ENCODE peak calls at places on chromosomes 12 and 14, in four cellular contexts. S is HCEC 1CT, I is left cardiac atrium, Z is tibial nerve. V is an unnamed sample.

GRCh38 chr12:50050410-50051280 is 6.8 kb upstream of the ASIC1 start:
- DNase-seq in S (no peak), I (peak), Z (peak), V (peak)

GRCh38 chr12:87556985-87557384 is 472.2 kb downstream of the C12orf50 start:
- DNase-seq in S (no peak), I (no peak), Z (no peak), V (no peak)

GRCh38 chr14:50045039-50045711 is 71.2 kb downstream of the VCPKMT start:
- DNase-seq in S (peak), I (peak), Z (peak), V (peak)

GRCh38 chr12:16685107-16685506 is 79.1 kb upstream of the LMO3 start:
- DNase-seq in S (peak), I (no peak), Z (no peak), V (no peak)

GRCh38 chr14:80695869-80696268 is 245.7 kb downstream of the CEP128 start:
- DNase-seq in S (no peak), I (no peak), Z (no peak), V (no peak)

GRCh38 chr14:101365329-101366158 is 195.8 kb upstream of the DIO3 start:
- DNase-seq in S (no peak), I (no peak), Z (peak), V (peak)

GRCh38 chr12:107145397-107145796 is 52.0 kb upstream of the CRY1 start:
- DNase-seq in S (no peak), I (no peak), Z (no peak), V (no peak)

GRCh38 chr12:6241495-6241894 is 41.3 kb downstream of the CD9 start:
- DNase-seq in S (no peak), I (peak), Z (peak), V (no peak)

GRCh38 chr14:68659021-68659931 is 133.6 kb downstream of the ZFP36L1 start:
- DNase-seq in S (peak), I (no peak), Z (no peak), V (no peak)

GRCh38 chr12:124663206-124663605 is 95.8 kb upstream of the NCOR2 start:
- DNase-seq in S (no peak), I (no peak), Z (no peak), V (no peak)

GRCh38 chr12:7142057-7142644 is 12.0 kb downstream of the CLSTN3 start:
- DNase-seq in S (peak), I (no peak), Z (peak), V (no peak)

GRCh38 chr12:18700254-18700653 is 37.6 kb downstream of the PLCZ1 start:
- DNase-seq in S (peak), I (peak), Z (no peak), V (no peak)

GRCh38 chr12:12032260-12032761 is 38.4 kb upstream of the BCL2L14 start:
- DNase-seq in S (no peak), I (no peak), Z (no peak), V (no peak)

GRCh38 chr14:54857830-54858269 is 44.8 kb downstream of the GCH1 start:
- DNase-seq in S (no peak), I (no peak), Z (no peak), V (no peak)

GRCh38 chr12:103503546-103504480 is 8.0 kb upstream of the C12orf42 start:
- DNase-seq in S (no peak), I (no peak), Z (no peak), V (no peak)

GRCh38 chr14:75067212-75067611 is 2.2 kb upstream of the ZC2HC1C start:
- DNase-seq in S (no peak), I (no peak), Z (no peak), V (no peak)

GRCh38 chr12:50351120-50352043 is 45.0 kb downstream of the FAM186A start:
- DNase-seq in S (no peak), I (peak), Z (no peak), V (no peak)

GRCh38 chr12:106976013-106976658 is 10.8 kb downstream of the MTERF2 start:
- DNase-seq in S (peak), I (no peak), Z (no peak), V (no peak)

GRCh38 chr12:19150273-19150895 is 20.9 kb downstream of the PLEKHA5 start:
- DNase-seq in S (no peak), I (no peak), Z (no peak), V (no peak)

GRCh38 chr12:52005903-52006703 is 643 bp upstream of the TAMALIN start:
- DNase-seq in S (no peak), I (peak), Z (peak), V (peak)

GRCh38 chr12:116164263-116164817 is 113.2 kb downstream of the MED13L start:
- DNase-seq in S (no peak), I (no peak), Z (no peak), V (no peak)

GRCh38 chr12:39127401-39127800 is 222.0 kb upstream of the CPNE8 start:
- DNase-seq in S (peak), I (no peak), Z (no peak), V (no peak)

GRCh38 chr12:57631566-57632368 is 1.2 kb downstream of the B4GALNT1 start:
- DNase-seq in S (no peak), I (no peak), Z (no peak), V (peak)

GRCh38 chr14:91835197-91835919 is 32.0 kb downstream of the TC2N start:
- DNase-seq in S (no peak), I (no peak), Z (no peak), V (no peak)